ENCODE peak calls at places on chromosomes 11 and 22, in eight cellular contexts. One of them, this sample, is unnamed.
A peak's percentile ranks its signal among the peaks of the same experiment; 100 is the strongest.

GRCh38 chr22:50672471-50673230 is at the start of gene SHANK3:
- DNase-seq in body of pancreas: peak; percentile 26
- DNase-seq in BJ: no peak
- DNase-seq in CD8-positive, alpha-beta T cell: no peak
- DNase-seq in AG09309: no peak
- DNase-seq in GM06990: no peak
- DNase-seq in adrenal gland: peak; percentile 42
- DNase-seq in heart left ventricle: peak; percentile 89
- DNase-seq in this sample: no peak

GRCh38 chr11:116948375-116948774 is 111.0 kb upstream of the APOA1 start:
- DNase-seq in AG09309: no peak
- DNase-seq in GM06990: no peak
- DNase-seq in heart left ventricle: no peak
- DNase-seq in BJ: no peak
- DNase-seq in CD8-positive, alpha-beta T cell: no peak
- DNase-seq in body of pancreas: no peak
- DNase-seq in adrenal gland: no peak
- DNase-seq in this sample: no peak

GRCh38 chr22:24930678-24931077 is 15.8 kb downstream of the LHFPL7 start:
- DNase-seq in body of pancreas: no peak
- DNase-seq in BJ: no peak
- DNase-seq in AG09309: no peak
- DNase-seq in GM06990: no peak
- DNase-seq in CD8-positive, alpha-beta T cell: no peak
- DNase-seq in adrenal gland: no peak
- DNase-seq in heart left ventricle: no peak
- DNase-seq in this sample: no peak

GRCh38 chr22:22060200-22061084 is 77.9 kb upstream of the TOP3B start:
- DNase-seq in BJ: no peak
- DNase-seq in CD8-positive, alpha-beta T cell: peak; percentile 41
- DNase-seq in heart left ventricle: peak; percentile 53
- DNase-seq in body of pancreas: peak; percentile 52
- DNase-seq in adrenal gland: peak; percentile 52
- DNase-seq in GM06990: peak; percentile 77
- DNase-seq in AG09309: no peak
- DNase-seq in this sample: no peak

GRCh38 chr11:134889832-134890231 is 477.8 kb upstream of the B3GAT1 start:
- DNase-seq in heart left ventricle: no peak
- DNase-seq in body of pancreas: no peak
- DNase-seq in BJ: no peak
- DNase-seq in adrenal gland: no peak
- DNase-seq in GM06990: no peak
- DNase-seq in AG09309: no peak
- DNase-seq in CD8-positive, alpha-beta T cell: no peak
- DNase-seq in this sample: no peak

GRCh38 chr11:8577791-8578581 is 16.0 kb downstream of the STK33 start:
- DNase-seq in GM06990: no peak
- DNase-seq in AG09309: no peak
- DNase-seq in CD8-positive, alpha-beta T cell: no peak
- DNase-seq in BJ: no peak
- DNase-seq in adrenal gland: no peak
- DNase-seq in heart left ventricle: no peak
- DNase-seq in body of pancreas: no peak
- DNase-seq in this sample: no peak

GRCh38 chr11:15101072-15101701 is 13.5 kb upstream of the INSC start:
- DNase-seq in body of pancreas: peak; percentile 74
- DNase-seq in BJ: no peak
- DNase-seq in heart left ventricle: peak; percentile 54
- DNase-seq in adrenal gland: peak; percentile 58
- DNase-seq in AG09309: peak; percentile 24
- DNase-seq in CD8-positive, alpha-beta T cell: peak; percentile 54
- DNase-seq in GM06990: no peak
- DNase-seq in this sample: peak; percentile 51

GRCh38 chr11:119471329-119471728 is 48.4 kb upstream of the THY1 start:
- DNase-seq in CD8-positive, alpha-beta T cell: no peak
- DNase-seq in BJ: no peak
- DNase-seq in body of pancreas: no peak
- DNase-seq in AG09309: no peak
- DNase-seq in heart left ventricle: no peak
- DNase-seq in GM06990: no peak
- DNase-seq in adrenal gland: no peak
- DNase-seq in this sample: no peak

GRCh38 chr22:48491451-48491941 is 1336.2 kb downstream of the BRD1 start:
- DNase-seq in heart left ventricle: no peak
- DNase-seq in body of pancreas: no peak
- DNase-seq in AG09309: no peak
- DNase-seq in BJ: no peak
- DNase-seq in GM06990: no peak
- DNase-seq in adrenal gland: no peak
- DNase-seq in CD8-positive, alpha-beta T cell: no peak
- DNase-seq in this sample: no peak

GRCh38 chr11:111435046-111435698 is 56.1 kb upstream of the POU2AF1 start:
- DNase-seq in BJ: no peak
- DNase-seq in GM06990: no peak
- DNase-seq in CD8-positive, alpha-beta T cell: no peak
- DNase-seq in AG09309: no peak
- DNase-seq in body of pancreas: no peak
- DNase-seq in adrenal gland: no peak
- DNase-seq in heart left ventricle: no peak
- DNase-seq in this sample: no peak

GRCh38 chr11:104764718-104765045 is 133.6 kb downstream of the CASP12 start:
- DNase-seq in BJ: no peak
- DNase-seq in CD8-positive, alpha-beta T cell: no peak
- DNase-seq in body of pancreas: no peak
- DNase-seq in adrenal gland: no peak
- DNase-seq in GM06990: no peak
- DNase-seq in heart left ventricle: no peak
- DNase-seq in AG09309: no peak
- DNase-seq in this sample: no peak

GRCh38 chr11:6927030-6927617 is 898 bp downstream of the ZNF215 start:
- DNase-seq in CD8-positive, alpha-beta T cell: no peak
- DNase-seq in adrenal gland: no peak
- DNase-seq in BJ: no peak
- DNase-seq in heart left ventricle: no peak
- DNase-seq in GM06990: peak; percentile 70
- DNase-seq in body of pancreas: no peak
- DNase-seq in AG09309: no peak
- DNase-seq in this sample: no peak

GRCh38 chr11:75342231-75342918 is 9.1 kb downstream of the ARRB1 start:
- DNase-seq in adrenal gland: no peak
- DNase-seq in CD8-positive, alpha-beta T cell: no peak
- DNase-seq in BJ: no peak
- DNase-seq in AG09309: no peak
- DNase-seq in body of pancreas: no peak
- DNase-seq in heart left ventricle: no peak
- DNase-seq in GM06990: no peak
- DNase-seq in this sample: no peak

GRCh38 chr11:131688056-131688693 is 317.8 kb downstream of the NTM start:
- DNase-seq in GM06990: peak; percentile 51
- DNase-seq in body of pancreas: peak; percentile 54
- DNase-seq in BJ: no peak
- DNase-seq in adrenal gland: peak; percentile 36
- DNase-seq in heart left ventricle: peak; percentile 43
- DNase-seq in CD8-positive, alpha-beta T cell: no peak
- DNase-seq in AG09309: no peak
- DNase-seq in this sample: no peak

GRCh38 chr22:24432059-24432853 is 4.9 kb downstream of the ADORA2A start:
- DNase-seq in GM06990: no peak
- DNase-seq in CD8-positive, alpha-beta T cell: no peak
- DNase-seq in heart left ventricle: peak; percentile 83
- DNase-seq in body of pancreas: peak; percentile 61
- DNase-seq in BJ: no peak
- DNase-seq in AG09309: no peak
- DNase-seq in adrenal gland: no peak
- DNase-seq in this sample: no peak

GRCh38 chr11:77407613-77408012 is 66.3 kb downstream of the PAK1 start:
- DNase-seq in BJ: peak; percentile 57
- DNase-seq in adrenal gland: peak; percentile 88
- DNase-seq in AG09309: peak; percentile 40
- DNase-seq in heart left ventricle: peak; percentile 50
- DNase-seq in body of pancreas: peak; percentile 86
- DNase-seq in GM06990: no peak
- DNase-seq in CD8-positive, alpha-beta T cell: no peak
- DNase-seq in this sample: peak; percentile 41

GRCh38 chr11:15835705-15836411 is 520.5 kb downstream of the SOX6 start:
- DNase-seq in GM06990: no peak
- DNase-seq in adrenal gland: no peak
- DNase-seq in AG09309: no peak
- DNase-seq in heart left ventricle: no peak
- DNase-seq in BJ: no peak
- DNase-seq in body of pancreas: no peak
- DNase-seq in CD8-positive, alpha-beta T cell: no peak
- DNase-seq in this sample: no peak

GRCh38 chr11:36775157-36775556 is 177.1 kb upstream of the RAG2 start:
- DNase-seq in BJ: no peak
- DNase-seq in adrenal gland: no peak
- DNase-seq in GM06990: no peak
- DNase-seq in CD8-positive, alpha-beta T cell: no peak
- DNase-seq in body of pancreas: no peak
- DNase-seq in heart left ventricle: no peak
- DNase-seq in AG09309: no peak
- DNase-seq in this sample: no peak

GRCh38 chr11:69656536-69657455 is 15.8 kb downstream of the CCND1 start:
- DNase-seq in CD8-positive, alpha-beta T cell: no peak
- DNase-seq in BJ: no peak
- DNase-seq in body of pancreas: peak; percentile 4
- DNase-seq in AG09309: no peak
- DNase-seq in heart left ventricle: no peak
- DNase-seq in adrenal gland: no peak
- DNase-seq in GM06990: no peak
- DNase-seq in this sample: no peak

GRCh38 chr11:65439331-65440181 is 17.0 kb downstream of the NEAT1 start:
- DNase-seq in GM06990: peak; percentile 33
- DNase-seq in heart left ventricle: no peak
- DNase-seq in BJ: no peak
- DNase-seq in CD8-positive, alpha-beta T cell: no peak
- DNase-seq in adrenal gland: peak; percentile 48
- DNase-seq in AG09309: no peak
- DNase-seq in body of pancreas: no peak
- DNase-seq in this sample: no peak

GRCh38 chr22:19360862-19361261 is 69.3 kb upstream of the CLTCL1 start:
- DNase-seq in heart left ventricle: no peak
- DNase-seq in CD8-positive, alpha-beta T cell: no peak
- DNase-seq in body of pancreas: no peak
- DNase-seq in adrenal gland: no peak
- DNase-seq in GM06990: no peak
- DNase-seq in BJ: no peak
- DNase-seq in AG09309: no peak
- DNase-seq in this sample: no peak

GRCh38 chr11:75593337-75593915 is 31.4 kb downstream of the SERPINH1 start:
- DNase-seq in heart left ventricle: no peak
- DNase-seq in BJ: no peak
- DNase-seq in body of pancreas: no peak
- DNase-seq in CD8-positive, alpha-beta T cell: no peak
- DNase-seq in adrenal gland: peak; percentile 33
- DNase-seq in GM06990: no peak
- DNase-seq in AG09309: no peak
- DNase-seq in this sample: no peak

GRCh38 chr11:46290598-46291309 is 13.3 kb downstream of the CREB3L1 start:
- DNase-seq in body of pancreas: peak; percentile 74
- DNase-seq in CD8-positive, alpha-beta T cell: no peak
- DNase-seq in BJ: peak; percentile 85
- DNase-seq in adrenal gland: peak; percentile 87
- DNase-seq in AG09309: peak; percentile 94
- DNase-seq in GM06990: no peak
- DNase-seq in heart left ventricle: peak; percentile 77
- DNase-seq in this sample: peak; percentile 98

GRCh38 chr11:9606799-9607510 is 33.5 kb downstream of the WEE1 start:
- DNase-seq in adrenal gland: no peak
- DNase-seq in BJ: no peak
- DNase-seq in CD8-positive, alpha-beta T cell: no peak
- DNase-seq in body of pancreas: no peak
- DNase-seq in heart left ventricle: no peak
- DNase-seq in AG09309: no peak
- DNase-seq in GM06990: no peak
- DNase-seq in this sample: no peak
- TF ChIP-seq CTCF in adrenal gland: no peak
- TF ChIP-seq CTCF in BJ: no peak
- TF ChIP-seq CTCF in CD8-positive, alpha-beta T cell: no peak
- TF ChIP-seq CTCF in body of pancreas: no peak
- TF ChIP-seq CTCF in heart left ventricle: no peak
- TF ChIP-seq CTCF in AG09309: no peak
- TF ChIP-seq CTCF in GM06990: peak; percentile 16
- TF ChIP-seq CTCF in this sample: no peak

GRCh38 chr11:61007383-61007970 is 36.0 kb downstream of the CD6 start:
- DNase-seq in CD8-positive, alpha-beta T cell: no peak
- DNase-seq in BJ: no peak
- DNase-seq in AG09309: no peak
- DNase-seq in heart left ventricle: no peak
- DNase-seq in body of pancreas: peak; percentile 60
- DNase-seq in adrenal gland: no peak
- DNase-seq in GM06990: no peak
- DNase-seq in this sample: no peak
- TF ChIP-seq CTCF in CD8-positive, alpha-beta T cell: no peak
- TF ChIP-seq CTCF in BJ: no peak
- TF ChIP-seq CTCF in AG09309: no peak
- TF ChIP-seq CTCF in heart left ventricle: no peak
- TF ChIP-seq CTCF in body of pancreas: no peak
- TF ChIP-seq CTCF in adrenal gland: no peak
- TF ChIP-seq CTCF in GM06990: no peak
- TF ChIP-seq CTCF in this sample: no peak

GRCh38 chr11:19199037-19199436 is 2.7 kb downstream of the CSRP3 start:
- DNase-seq in AG09309: no peak
- DNase-seq in body of pancreas: no peak
- DNase-seq in GM06990: no peak
- DNase-seq in CD8-positive, alpha-beta T cell: no peak
- DNase-seq in BJ: no peak
- DNase-seq in adrenal gland: no peak
- DNase-seq in heart left ventricle: peak; percentile 77
- DNase-seq in this sample: no peak

GRCh38 chr11:19200410-19201201 is 1.2 kb downstream of the CSRP3 start:
- DNase-seq in adrenal gland: no peak
- DNase-seq in AG09309: peak; percentile 18
- DNase-seq in CD8-positive, alpha-beta T cell: no peak
- DNase-seq in BJ: peak; percentile 4
- DNase-seq in body of pancreas: no peak
- DNase-seq in GM06990: no peak
- DNase-seq in heart left ventricle: peak; percentile 52
- DNase-seq in this sample: peak; percentile 11

GRCh38 chr11:19199766-19200165 is 2.0 kb downstream of the CSRP3 start:
- DNase-seq in body of pancreas: no peak
- DNase-seq in heart left ventricle: no peak
- DNase-seq in AG09309: no peak
- DNase-seq in CD8-positive, alpha-beta T cell: no peak
- DNase-seq in BJ: no peak
- DNase-seq in adrenal gland: no peak
- DNase-seq in GM06990: no peak
- DNase-seq in this sample: no peak

GRCh38 chr11:19196458-19196857 is 5.3 kb downstream of the CSRP3 start:
- DNase-seq in body of pancreas: no peak
- DNase-seq in adrenal gland: no peak
- DNase-seq in BJ: no peak
- DNase-seq in CD8-positive, alpha-beta T cell: no peak
- DNase-seq in AG09309: no peak
- DNase-seq in heart left ventricle: peak; percentile 78
- DNase-seq in GM06990: no peak
- DNase-seq in this sample: no peak

GRCh38 chr11:19201737-19202605 is at the start of gene CSRP3:
- DNase-seq in body of pancreas: no peak
- DNase-seq in GM06990: no peak
- DNase-seq in BJ: no peak
- DNase-seq in CD8-positive, alpha-beta T cell: no peak
- DNase-seq in heart left ventricle: peak; percentile 87
- DNase-seq in adrenal gland: peak; percentile 20
- DNase-seq in AG09309: no peak
- DNase-seq in this sample: no peak
- TF ChIP-seq CTCF in body of pancreas: no peak
- TF ChIP-seq CTCF in GM06990: no peak
- TF ChIP-seq CTCF in BJ: no peak
- TF ChIP-seq CTCF in CD8-positive, alpha-beta T cell: no peak
- TF ChIP-seq CTCF in heart left ventricle: no peak
- TF ChIP-seq CTCF in adrenal gland: no peak
- TF ChIP-seq CTCF in AG09309: no peak
- TF ChIP-seq CTCF in this sample: no peak

GRCh38 chr22:39149915-39150847 is 2.3 kb downstream of the CBX7 start:
- DNase-seq in GM06990: no peak
- DNase-seq in body of pancreas: no peak
- DNase-seq in adrenal gland: no peak
- DNase-seq in heart left ventricle: peak; percentile 24
- DNase-seq in AG09309: no peak
- DNase-seq in BJ: no peak
- DNase-seq in CD8-positive, alpha-beta T cell: no peak
- DNase-seq in this sample: no peak
- TF ChIP-seq CTCF in GM06990: no peak
- TF ChIP-seq CTCF in body of pancreas: no peak
- TF ChIP-seq CTCF in adrenal gland: no peak
- TF ChIP-seq CTCF in heart left ventricle: no peak
- TF ChIP-seq CTCF in AG09309: no peak
- TF ChIP-seq CTCF in BJ: no peak
- TF ChIP-seq CTCF in CD8-positive, alpha-beta T cell: no peak
- TF ChIP-seq CTCF in this sample: no peak

This sample was measured in AG04450.